ENCODE peak calls at places on chromosomes 7 and 10, in six cellular contexts. N is HCT116, W is esophagus squamous epithelium, V is A549, T is HL-60, R is AG09309. B is an unnamed sample.

GRCh38 chr7:125512373-125512772 is 582.7 kb upstream of the POT1 start:
- DNase-seq in N (no peak), W (no peak), V (no peak), T (no peak), R (no peak), B (no peak)

GRCh38 chr7:20329389-20330175 is 1.1 kb upstream of the ITGB8 start:
- DNase-seq in N (peak), W (no peak), V (peak), T (peak), R (no peak), B (peak)

GRCh38 chr10:89838002-89838615 is 136.7 kb downstream of the KIF20B start:
- DNase-seq in N (no peak), W (no peak), V (no peak), T (no peak), R (no peak), B (no peak)

GRCh38 chr10:18610517-18610916 is 40.9 kb downstream of the NSUN6 start:
- DNase-seq in N (peak), W (no peak), V (peak), T (no peak), R (peak), B (no peak)

GRCh38 chr10:17454181-17454800 is at the start of gene ST8SIA6:
- DNase-seq in N (no peak), W (no peak), V (peak), T (no peak), R (no peak), B (peak)

GRCh38 chr10:94104316-94105060 is 110.8 kb downstream of the PLCE1 start:
- DNase-seq in N (no peak), W (no peak), V (no peak), T (no peak), R (no peak), B (no peak)

GRCh38 chr7:129423700-129424410 is 10.4 kb upstream of the STRIP2 start:
- DNase-seq in N (no peak), W (no peak), V (no peak), T (no peak), R (no peak), B (no peak)

GRCh38 chr7:156223935-156224334 is 411.7 kb upstream of the SHH start:
- DNase-seq in N (no peak), W (no peak), V (no peak), T (no peak), R (no peak), B (no peak)

GRCh38 chr10:113520606-113521481 is 32.0 kb upstream of the HABP2 start:
- DNase-seq in N (peak), W (no peak), V (peak), T (peak), R (peak), B (peak)

GRCh38 chr7:4791738-4792536 is 16.5 kb downstream of the AP5Z1 start:
- DNase-seq in N (peak), W (no peak), V (no peak), T (no peak), R (no peak), B (peak)

GRCh38 chr10:34864156-34865075 is 49.3 kb upstream of the PARD3 start:
- DNase-seq in N (no peak), W (no peak), V (no peak), T (no peak), R (no peak), B (peak)

GRCh38 chr7:137329411-137329810 is 14.1 kb downstream of the PTN start:
- DNase-seq in N (no peak), W (no peak), V (no peak), T (no peak), R (no peak), B (no peak)

GRCh38 chr7:133026210-133026859 is 55.6 kb downstream of the CHCHD3 start:
- DNase-seq in N (no peak), W (no peak), V (no peak), T (no peak), R (no peak), B (no peak)

GRCh38 chr7:601573-602340 is 82.1 kb upstream of the PDGFA start:
- DNase-seq in N (no peak), W (no peak), V (no peak), T (no peak), R (no peak), B (peak)

GRCh38 chr10:103653581-103654020 is 160.1 kb downstream of the NEURL1 start:
- DNase-seq in N (no peak), W (no peak), V (no peak), T (no peak), R (no peak), B (no peak)

GRCh38 chr10:93762979-93763391 is 5.2 kb downstream of the LGI1 start:
- DNase-seq in N (no peak), W (no peak), V (no peak), T (no peak), R (no peak), B (no peak)

GRCh38 chr7:134678115-134678514 is 31.5 kb downstream of the BPGM start:
- DNase-seq in N (no peak), W (no peak), V (no peak), T (no peak), R (no peak), B (no peak)

GRCh38 chr10:26439436-26440090 is 1.4 kb downstream of the APBB1IP start:
- DNase-seq in N (no peak), W (no peak), V (no peak), T (no peak), R (no peak), B (no peak)

GRCh38 chr7:70432567-70433001 is 699.4 kb upstream of the GALNT17 start:
- DNase-seq in N (no peak), W (no peak), V (no peak), T (no peak), R (no peak), B (no peak)

GRCh38 chr7:47764746-47765145 is 182.8 kb upstream of the TNS3 start:
- DNase-seq in N (no peak), W (no peak), V (no peak), T (no peak), R (no peak), B (no peak)

GRCh38 chr7:128194533-128195282 is 46.4 kb upstream of the LEP start:
- DNase-seq in N (no peak), W (no peak), V (no peak), T (no peak), R (no peak), B (no peak)

GRCh38 chr7:30263090-30263710 is 21.2 kb upstream of the ZNRF2 start:
- DNase-seq in N (no peak), W (no peak), V (no peak), T (no peak), R (no peak), B (no peak)

GRCh38 chr10:83343676-83344075 is 795.6 kb upstream of the GHITM start:
- DNase-seq in N (no peak), W (no peak), V (no peak), T (no peak), R (peak), B (no peak)

GRCh38 chr10:25017247-25017590 is 807 bp downstream of the THNSL1 start:
- DNase-seq in N (no peak), W (no peak), V (peak), T (no peak), R (no peak), B (peak)

GRCh38 chr10:122294006-122294405 is 22.9 kb downstream of the BTBD16 start:
- DNase-seq in N (no peak), W (no peak), V (no peak), T (no peak), R (no peak), B (peak)

GRCh38 chr7:41928781-41929180 is 225.9 kb upstream of the INHBA start:
- DNase-seq in N (no peak), W (no peak), V (no peak), T (no peak), R (no peak), B (no peak)

GRCh38 chr10:86376852-86377796 is 10.5 kb upstream of the GRID1 start:
- DNase-seq in N (peak), W (no peak), V (peak), T (no peak), R (no peak), B (peak)

GRCh38 chr7:50303894-50304157 is 690 bp upstream of the IKZF1 start:
- DNase-seq in N (no peak), W (no peak), V (no peak), T (no peak), R (no peak), B (peak)

GRCh38 chr10:104334561-104334960 is 3.7 kb downstream of the ITPRIP start:
- DNase-seq in N (no peak), W (no peak), V (no peak), T (no peak), R (no peak), B (peak)

GRCh38 chr7:55309040-55309991 is 55.8 kb upstream of the LANCL2 start:
- DNase-seq in N (no peak), W (no peak), V (no peak), T (peak), R (no peak), B (no peak)

GRCh38 chr7:142870575-142871259 is 14.8 kb downstream of the TRPV6 start:
- DNase-seq in N (no peak), W (no peak), V (no peak), T (no peak), R (no peak), B (peak)

GRCh38 chr7:140595468-140596147 is 45.0 kb downstream of the DENND2A start:
- DNase-seq in N (no peak), W (no peak), V (no peak), T (no peak), R (no peak), B (no peak)

GRCh38 chr10:8985651-8986050 is 931.2 kb downstream of the GATA3 start:
- DNase-seq in N (no peak), W (no peak), V (no peak), T (no peak), R (no peak), B (no peak)

GRCh38 chr7:17849504-17849903 is 90.8 kb downstream of the SNX13 start:
- DNase-seq in N (no peak), W (no peak), V (no peak), T (no peak), R (no peak), B (no peak)

GRCh38 chr10:11743461-11744338 is 1.5 kb downstream of the ECHDC3 start:
- DNase-seq in N (no peak), W (no peak), V (no peak), T (no peak), R (no peak), B (peak)

GRCh38 chr7:105664816-105665525 is 83.7 kb upstream of the EFCAB10 start:
- DNase-seq in N (peak), W (no peak), V (peak), T (no peak), R (no peak), B (no peak)

GRCh38 chr7:143375298-143376034 is 5.7 kb upstream of the ZYX start:
- DNase-seq in N (no peak), W (no peak), V (no peak), T (no peak), R (no peak), B (peak)

GRCh38 chr7:96415293-96415940 is 93.5 kb upstream of the SLC25A13 start:
- DNase-seq in N (no peak), W (no peak), V (no peak), T (no peak), R (no peak), B (no peak)
- TF ChIP-seq CTCF in N (no peak), W (no peak), V (no peak), T (no peak), R (no peak), B (no peak)

GRCh38 chr7:83429493-83429892 is 219.4 kb downstream of the SEMA3E start:
- DNase-seq in N (no peak), W (no peak), V (no peak), T (no peak), R (no peak), B (no peak)
- H3K4me3 ChIP-seq in N (no peak), W (no peak), V (no peak), T (no peak), R (no peak), B (no peak)

GRCh38 chr10:132942101-132942739 is at the start of gene CFAP46:
- DNase-seq in N (peak), W (no peak), V (peak), T (no peak), R (no peak), B (no peak)
- TF ChIP-seq CTCF in N (no peak), W (no peak), V (no peak), T (no peak), R (no peak), B (no peak)

DNA sequence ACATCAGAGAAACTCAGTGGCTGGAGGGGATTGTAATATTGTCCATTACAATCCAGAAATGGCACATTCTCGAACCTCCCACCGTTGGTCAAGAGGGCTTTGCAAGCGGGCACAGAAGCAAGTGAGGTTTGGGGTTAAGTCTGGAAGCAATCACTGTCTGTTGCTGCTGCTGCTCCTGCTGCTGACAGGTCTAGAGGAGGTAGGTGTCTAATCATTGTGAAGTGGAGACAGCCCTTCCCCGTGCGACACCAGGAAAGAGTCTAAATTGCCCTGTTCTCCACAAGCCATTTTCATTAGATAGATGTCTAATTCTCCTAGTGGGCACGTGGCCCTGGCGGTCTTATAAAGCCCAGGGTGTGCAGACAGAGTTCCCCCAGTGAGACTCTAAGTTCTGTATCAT is 43.5 kb downstream of the NPS start:
- DNase-seq in N (no peak), W (no peak), V (no peak), T (no peak), R (no peak), B (no peak)
- H3K4me3 ChIP-seq in N (no peak), W (no peak), V (no peak), T (no peak), R (no peak), B (no peak)

GRCh38 chr10:49560526-49560925 is 21.6 kb upstream of the ERCC6 start:
- DNase-seq in N (no peak), W (no peak), V (no peak), T (no peak), R (no peak), B (no peak)
- TF ChIP-seq CTCF in N (no peak), W (no peak), V (no peak), T (no peak), R (no peak), B (no peak)

DNA sequence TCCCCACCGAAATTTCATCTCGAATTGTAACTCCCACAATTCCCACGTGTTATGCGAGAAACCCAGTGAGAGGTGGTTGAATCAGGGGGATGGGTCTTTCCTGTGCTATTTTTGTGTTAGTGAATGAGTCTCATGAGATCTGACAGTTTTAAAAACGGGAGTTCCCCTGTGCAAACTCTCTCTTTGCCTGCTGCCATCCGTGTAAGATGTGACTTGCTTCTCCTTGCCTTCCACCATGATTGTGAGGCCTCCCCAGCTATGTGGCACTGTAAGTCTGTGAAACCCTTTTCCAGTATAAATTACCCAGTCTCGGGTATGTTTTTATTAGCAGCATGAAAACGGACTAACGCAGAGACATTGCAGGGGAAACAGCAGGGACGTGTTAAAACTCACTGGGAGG is 5.3 kb upstream of the OLAH start:
- DNase-seq in N (no peak), W (no peak), V (no peak), T (no peak), R (no peak), B (no peak)
- H3K4me3 ChIP-seq in N (no peak), W (no peak), V (no peak), T (no peak), R (no peak), B (no peak)

DNA sequence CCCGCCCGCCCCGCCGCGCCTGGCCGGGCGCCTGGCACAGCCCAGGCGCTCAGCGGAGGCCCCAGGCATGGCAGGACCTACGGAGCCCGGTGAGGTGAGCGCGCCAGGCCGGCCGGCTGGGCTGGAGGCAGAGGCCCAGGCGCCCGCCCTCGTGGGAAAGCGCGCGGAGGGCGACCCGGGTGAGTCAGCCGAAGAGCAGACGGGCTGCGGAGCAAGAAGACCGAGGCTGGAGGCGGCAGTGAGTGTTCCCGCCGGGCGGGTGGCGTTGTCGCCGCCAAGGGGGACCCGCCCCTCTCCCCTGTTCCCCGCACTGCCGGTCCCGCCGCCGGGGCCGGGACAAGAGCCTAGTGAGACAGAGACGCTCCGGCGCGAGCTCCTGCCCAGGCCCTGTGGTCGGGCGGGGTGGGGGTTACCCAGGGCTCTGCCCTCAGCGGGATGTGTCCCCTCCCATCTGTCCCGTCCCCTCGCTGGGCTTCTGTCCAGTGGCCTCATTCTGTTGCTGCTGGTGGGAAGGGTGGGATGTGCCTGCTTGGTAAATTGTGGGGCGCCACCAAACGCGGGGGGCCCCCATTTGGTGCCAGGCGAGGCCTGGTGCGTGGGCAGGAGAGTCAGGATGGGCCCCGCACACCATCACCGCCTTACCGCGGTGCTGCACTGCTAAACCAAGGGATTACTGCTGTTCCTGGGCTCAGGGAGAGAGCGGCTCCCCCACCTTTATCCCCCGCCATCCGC is 17.0 kb upstream of the NODAL start:
- DNase-seq in N (no peak), W (no peak), V (no peak), T (peak), R (peak), B (no peak)
- TF ChIP-seq CTCF in N (no peak), W (no peak), V (no peak), T (no peak), R (no peak), B (no peak)

GRCh38 chr7:22853674-22854157 is 31.1 kb upstream of the TOMM7 start:
- DNase-seq in N (peak), W (no peak), V (peak), T (no peak), R (no peak), B (peak)

GRCh38 chr7:22853138-22853537 is 30.5 kb upstream of the TOMM7 start:
- DNase-seq in N (no peak), W (no peak), V (no peak), T (no peak), R (no peak), B (no peak)

GRCh38 chr7:22856437-22856836 is 33.8 kb upstream of the TOMM7 start:
- DNase-seq in N (no peak), W (no peak), V (no peak), T (no peak), R (no peak), B (no peak)

GRCh38 chr7:22854158-22855048 is 31.8 kb upstream of the TOMM7 start:
- DNase-seq in N (peak), W (peak), V (peak), T (peak), R (peak), B (peak)

GRCh38 chr7:22855049-22855392 is 32.4 kb upstream of the TOMM7 start:
- DNase-seq in N (no peak), W (no peak), V (peak), T (no peak), R (no peak), B (no peak)
- H3K4me3 ChIP-seq in N (peak), W (peak), V (peak), T (peak), R (peak), B (peak)

B was measured in lower leg skin.